ENCODE peak calls at places on chromosomes 6 and 20, in six cellular contexts. One of them, this sample, is unnamed.

GRCh38 chr6:10558575-10558974 is 37.4 kb downstream of the GCNT2 start:
- DNase-seq in HepG2: no peak
- DNase-seq in GM12878: no peak
- DNase-seq in K562: no peak
- DNase-seq in H1: no peak
- DNase-seq in NT2/D1: no peak
- DNase-seq in this sample: no peak

GRCh38 chr6:2706482-2706881 is 44.2 kb downstream of the MYLK4 start:
- DNase-seq in NT2/D1: no peak
- DNase-seq in GM12878: no peak
- DNase-seq in H1: no peak
- DNase-seq in HepG2: no peak
- DNase-seq in K562: no peak
- DNase-seq in this sample: no peak

GRCh38 chr6:158539363-158539762 is 20.5 kb upstream of the TMEM181 start:
- DNase-seq in HepG2: no peak
- DNase-seq in K562: no peak
- DNase-seq in H1: no peak
- DNase-seq in GM12878: no peak
- DNase-seq in NT2/D1: no peak
- DNase-seq in this sample: no peak

GRCh38 chr6:157401734-157402338 is 20.8 kb downstream of the ZDHHC14 start:
- DNase-seq in NT2/D1: no peak
- DNase-seq in K562: no peak
- DNase-seq in HepG2: no peak
- DNase-seq in H1: no peak
- DNase-seq in GM12878: no peak
- DNase-seq in this sample: no peak

GRCh38 chr6:157861184-157861583 is 38.1 kb downstream of the SNX9 start:
- DNase-seq in NT2/D1: no peak
- DNase-seq in HepG2: no peak
- DNase-seq in GM12878: no peak
- DNase-seq in K562: peak
- DNase-seq in H1: no peak
- DNase-seq in this sample: no peak

GRCh38 chr6:90295854-90296345 is 743 bp downstream of the BACH2 start:
- DNase-seq in K562: peak
- DNase-seq in NT2/D1: no peak
- DNase-seq in HepG2: no peak
- DNase-seq in GM12878: no peak
- DNase-seq in H1: no peak
- DNase-seq in this sample: no peak

GRCh38 chr6:7805828-7806227 is 79.9 kb downstream of the BMP6 start:
- DNase-seq in GM12878: no peak
- DNase-seq in H1: no peak
- DNase-seq in NT2/D1: no peak
- DNase-seq in HepG2: no peak
- DNase-seq in K562: no peak
- DNase-seq in this sample: no peak

GRCh38 chr20:969868-970267 is 32.2 kb downstream of the RSPO4 start:
- DNase-seq in K562: no peak
- DNase-seq in HepG2: no peak
- DNase-seq in NT2/D1: no peak
- DNase-seq in H1: no peak
- DNase-seq in GM12878: no peak
- DNase-seq in this sample: no peak

GRCh38 chr20:62598761-62599194 is 43.5 kb upstream of the SLCO4A1 start:
- DNase-seq in K562: peak
- DNase-seq in H1: no peak
- DNase-seq in HepG2: no peak
- DNase-seq in NT2/D1: no peak
- DNase-seq in GM12878: no peak
- DNase-seq in this sample: peak

GRCh38 chr20:51318058-51318960 is 224.2 kb downstream of the NFATC2 start:
- DNase-seq in NT2/D1: peak
- DNase-seq in K562: peak
- DNase-seq in GM12878: no peak
- DNase-seq in H1: peak
- DNase-seq in HepG2: peak
- DNase-seq in this sample: peak

GRCh38 chr6:133242761-133243590 is 1.8 kb downstream of the EYA4 start:
- DNase-seq in HepG2: no peak
- DNase-seq in NT2/D1: no peak
- DNase-seq in K562: no peak
- DNase-seq in H1: no peak
- DNase-seq in GM12878: no peak
- DNase-seq in this sample: no peak

GRCh38 chr6:32967151-32968091 is 973 bp upstream of the BRD2 start:
- DNase-seq in K562: peak
- DNase-seq in H1: no peak
- DNase-seq in HepG2: peak
- DNase-seq in GM12878: no peak
- DNase-seq in NT2/D1: no peak
- DNase-seq in this sample: peak

GRCh38 chr20:59413326-59413865 is 113.0 kb downstream of the EDN3 start:
- DNase-seq in H1: no peak
- DNase-seq in GM12878: no peak
- DNase-seq in NT2/D1: no peak
- DNase-seq in HepG2: no peak
- DNase-seq in K562: no peak
- DNase-seq in this sample: no peak
- TF ChIP-seq ZNF274 in H1: no peak
- TF ChIP-seq ZNF274 in GM12878: no peak
- TF ChIP-seq ZNF274 in NT2/D1: no peak
- TF ChIP-seq ZNF274 in HepG2: no peak
- TF ChIP-seq ZNF274 in K562: no peak
- TF ChIP-seq ZNF274 in this sample: no peak

DNA sequence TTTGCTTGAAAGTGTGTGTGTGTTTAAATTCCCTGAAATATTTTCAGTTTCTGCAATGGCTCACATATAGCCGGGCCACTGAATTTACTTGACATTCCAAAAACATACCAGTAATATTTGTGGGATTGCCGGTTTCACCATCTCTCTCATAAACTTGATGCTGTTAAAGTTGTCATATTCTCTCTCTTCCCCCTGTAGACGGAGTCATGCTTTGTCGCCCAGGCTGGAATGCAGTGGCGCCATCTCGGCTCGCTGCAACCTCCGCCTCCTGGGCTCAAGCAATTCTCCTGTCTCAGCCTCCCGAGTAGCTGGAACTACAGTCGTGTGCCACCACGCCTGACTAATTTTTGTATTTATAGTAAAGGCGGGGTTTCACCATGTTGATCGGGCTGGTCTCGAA is 122.2 kb downstream of the TIAM2 start:
- DNase-seq in NT2/D1: no peak
- DNase-seq in HepG2: no peak
- DNase-seq in K562: no peak
- DNase-seq in GM12878: no peak
- DNase-seq in H1: no peak
- DNase-seq in this sample: no peak
- TF ChIP-seq ZNF274 in NT2/D1: no peak
- TF ChIP-seq ZNF274 in HepG2: no peak
- TF ChIP-seq ZNF274 in K562: no peak
- TF ChIP-seq ZNF274 in GM12878: no peak
- TF ChIP-seq ZNF274 in H1: no peak
- TF ChIP-seq ZNF274 in this sample: no peak

GRCh38 chr20:19757487-19757972 is 528 bp upstream of the RIN2 start:
- DNase-seq in K562: no peak
- DNase-seq in NT2/D1: no peak
- DNase-seq in HepG2: peak
- DNase-seq in H1: no peak
- DNase-seq in GM12878: no peak
- DNase-seq in this sample: no peak

GRCh38 chr20:19757973-19758887 is at the start of gene RIN2:
- DNase-seq in NT2/D1: peak
- DNase-seq in HepG2: peak
- DNase-seq in H1: peak
- DNase-seq in K562: no peak
- DNase-seq in GM12878: no peak
- DNase-seq in this sample: peak

GRCh38 chr20:19760371-19760721 is 2.3 kb downstream of the RIN2 start:
- DNase-seq in H1: no peak
- DNase-seq in HepG2: no peak
- DNase-seq in GM12878: no peak
- DNase-seq in K562: no peak
- DNase-seq in NT2/D1: no peak
- DNase-seq in this sample: no peak

GRCh38 chr20:19756756-19757486 is 1.1 kb upstream of the RIN2 start:
- DNase-seq in K562: no peak
- DNase-seq in NT2/D1: no peak
- DNase-seq in GM12878: no peak
- DNase-seq in HepG2: no peak
- DNase-seq in H1: no peak
- DNase-seq in this sample: no peak

GRCh38 chr20:19758888-19759331 is 852 bp downstream of the RIN2 start:
- DNase-seq in HepG2: peak
- DNase-seq in K562: no peak
- DNase-seq in NT2/D1: no peak
- DNase-seq in H1: no peak
- DNase-seq in GM12878: no peak
- DNase-seq in this sample: no peak
- TF ChIP-seq ZNF274 in HepG2: no peak
- TF ChIP-seq ZNF274 in K562: no peak
- TF ChIP-seq ZNF274 in NT2/D1: no peak
- TF ChIP-seq ZNF274 in H1: no peak
- TF ChIP-seq ZNF274 in GM12878: no peak
- TF ChIP-seq ZNF274 in this sample: no peak

GRCh38 chr20:24766143-24766527 is 182.9 kb upstream of the CST7 start:
- DNase-seq in NT2/D1: no peak
- DNase-seq in HepG2: no peak
- DNase-seq in GM12878: no peak
- DNase-seq in K562: no peak
- DNase-seq in H1: no peak
- DNase-seq in this sample: no peak
- TF ChIP-seq ZNF274 in NT2/D1: no peak
- TF ChIP-seq ZNF274 in HepG2: no peak
- TF ChIP-seq ZNF274 in GM12878: no peak
- TF ChIP-seq ZNF274 in K562: no peak
- TF ChIP-seq ZNF274 in H1: no peak
- TF ChIP-seq ZNF274 in this sample: no peak

DNA sequence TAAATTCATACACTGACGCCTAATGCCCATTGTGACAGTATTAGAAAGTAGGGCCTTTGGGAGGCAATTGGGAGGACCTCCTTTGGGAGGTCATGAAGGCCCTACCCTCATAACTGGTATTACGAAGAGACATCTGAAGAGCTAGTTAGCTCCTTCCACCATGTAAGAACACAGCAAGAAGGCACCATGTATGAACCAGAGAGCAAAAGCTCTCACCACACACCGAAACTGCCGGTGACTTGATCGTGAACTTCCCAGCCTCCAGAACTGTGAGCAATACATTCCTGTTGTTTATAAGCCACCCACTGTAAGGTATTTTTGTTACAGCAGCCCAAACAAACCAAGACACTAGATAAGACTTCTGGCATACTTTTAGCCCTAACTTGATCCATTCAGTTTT is 41.8 kb downstream of the GCLC start:
- DNase-seq in NT2/D1: no peak
- DNase-seq in K562: no peak
- DNase-seq in H1: no peak
- DNase-seq in HepG2: no peak
- DNase-seq in GM12878: no peak
- DNase-seq in this sample: no peak
- TF ChIP-seq ZNF274 in NT2/D1: no peak
- TF ChIP-seq ZNF274 in K562: no peak
- TF ChIP-seq ZNF274 in H1: no peak
- TF ChIP-seq ZNF274 in HepG2: no peak
- TF ChIP-seq ZNF274 in GM12878: no peak
- TF ChIP-seq ZNF274 in this sample: no peak

GRCh38 chr20:45873409-45874116 is 7.5 kb upstream of the ZSWIM1 start:
- DNase-seq in K562: no peak
- DNase-seq in GM12878: no peak
- DNase-seq in HepG2: no peak
- DNase-seq in NT2/D1: no peak
- DNase-seq in H1: no peak
- DNase-seq in this sample: no peak
- TF ChIP-seq ZNF274 in K562: no peak
- TF ChIP-seq ZNF274 in GM12878: no peak
- TF ChIP-seq ZNF274 in HepG2: no peak
- TF ChIP-seq ZNF274 in NT2/D1: no peak
- TF ChIP-seq ZNF274 in H1: no peak
- TF ChIP-seq ZNF274 in this sample: no peak